ENCODE peak calls at places on chromosomes 13 and 19, in four cellular contexts. I, E, N and C are unnamed samples.

GRCh38 chr13:23347601-23348000 is 85.9 kb downstream of the SACS start:
- DNase-seq in I (no peak), E (no peak), N (no peak), C (no peak)

GRCh38 chr19:38304866-38305429 is 897 bp downstream of the C19orf33 start:
- DNase-seq in I (no peak), E (no peak), N (peak; percentile 73), C (no peak)

GRCh38 chr19:29845576-29846176 is 33.9 kb downstream of the CCNE1 start:
- DNase-seq in I (peak; percentile 45), E (no peak), N (no peak), C (peak; percentile 58)

GRCh38 chr13:51231456-51231855 is 9.3 kb downstream of the FAM124A start:
- DNase-seq in I (no peak), E (no peak), N (no peak), C (no peak)

GRCh38 chr19:43152217-43152616 is 34.1 kb downstream of the PSG5 start:
- DNase-seq in I (no peak), E (no peak), N (no peak), C (no peak)

GRCh38 chr13:112709825-112710783 is 20.3 kb downstream of the ATP11A start:
- DNase-seq in I (peak; percentile 38), E (peak; percentile 55), N (no peak), C (no peak)

GRCh38 chr19:12788025-12788681 is 3.1 kb upstream of the JUNB start:
- DNase-seq in I (no peak), E (no peak), N (no peak), C (no peak)

GRCh38 chr13:33767140-33767539 is 50.8 kb upstream of the RFC3 start:
- DNase-seq in I (no peak), E (no peak), N (no peak), C (no peak)

GRCh38 chr13:43472344-43472743 is 314.4 kb downstream of the ENOX1 start:
- DNase-seq in I (no peak), E (no peak), N (no peak), C (no peak)

DNA sequence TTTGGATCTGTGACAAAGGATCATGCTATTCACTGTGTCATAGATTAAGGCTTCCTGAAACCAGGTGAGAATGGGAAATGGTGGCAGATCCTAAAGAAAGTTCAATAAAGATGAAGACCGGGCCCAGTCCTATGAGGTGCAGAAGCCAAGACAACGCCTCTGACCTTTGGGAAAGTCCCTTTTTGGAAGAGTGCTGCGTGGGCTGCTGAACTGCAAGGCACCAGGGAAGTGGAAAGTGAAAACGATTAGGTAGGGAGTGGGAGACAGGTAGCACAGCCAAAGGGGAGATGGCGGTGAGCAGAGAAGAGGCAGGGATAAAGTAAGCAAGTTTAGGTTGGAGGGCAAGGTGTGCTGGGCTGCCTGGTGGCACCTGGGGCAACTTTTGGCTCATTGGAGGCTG is 16.3 kb downstream of the MBNL2 start:
- DNase-seq in I (no peak), E (no peak), N (no peak), C (no peak)
- H3K4me1 ChIP-seq in I (peaks cover 89% of the 10 kb centered on the region), E (peaks cover 99% of the 10 kb centered on the region), N (peaks cover 58% of the 10 kb centered on the region), C (no peaks in the 10 kb centered on the region)

GRCh38 chr19:5618591-5618990 is 4.0 kb downstream of the SAFB2 start:
- DNase-seq in I (no peak), E (peak; percentile 33), N (no peak), C (no peak)
- H3K27ac ChIP-seq in I (peak overlapping the region; percentile 11), E (no peak overlapping the region), N (no peak overlapping the region), C (no peak overlapping the region)

GRCh38 chr19:17309962-17310461 is 649 bp downstream of the DDA1 start:
- DNase-seq in I (no peak), E (no peak), N (no peak), C (no peak)

GRCh38 chr19:17309198-17309961 is at the start of gene DDA1:
- DNase-seq in I (peak; percentile 99), E (peak; percentile 100), N (peak; percentile 98), C (peak; percentile 100)

GRCh38 chr19:17312481-17313113 is 3.2 kb downstream of the DDA1 start:
- DNase-seq in I (no peak), E (no peak), N (no peak), C (no peak)

GRCh38 chr19:17314007-17314589 is 4.7 kb downstream of the DDA1 start:
- DNase-seq in I (no peak), E (peak; percentile 56), N (no peak), C (no peak)

GRCh38 chr19:17311455-17312248 is 2.3 kb downstream of the DDA1 start:
- DNase-seq in I (no peak), E (no peak), N (no peak), C (no peak)
- H3K4me3 ChIP-seq in I (no peak overlapping the region), E (no peak overlapping the region), N (no peak overlapping the region), C (no peak overlapping the region)

GRCh38 chr19:40756502-40757110 is 5.6 kb downstream of the SNRPA start:
- DNase-seq in I (no peak), E (no peak), N (no peak), C (no peak)

GRCh38 chr19:40751065-40751923 is at the start of gene SNRPA:
- DNase-seq in I (peak; percentile 98), E (peak; percentile 99), N (peak; percentile 97), C (peak; percentile 100)

GRCh38 chr19:40758491-40758890 is 7.5 kb downstream of the SNRPA start:
- DNase-seq in I (no peak), E (no peak), N (no peak), C (no peak)

GRCh38 chr19:40755248-40755624 is 4.2 kb downstream of the SNRPA start:
- DNase-seq in I (no peak), E (no peak), N (no peak), C (no peak)

DNA sequence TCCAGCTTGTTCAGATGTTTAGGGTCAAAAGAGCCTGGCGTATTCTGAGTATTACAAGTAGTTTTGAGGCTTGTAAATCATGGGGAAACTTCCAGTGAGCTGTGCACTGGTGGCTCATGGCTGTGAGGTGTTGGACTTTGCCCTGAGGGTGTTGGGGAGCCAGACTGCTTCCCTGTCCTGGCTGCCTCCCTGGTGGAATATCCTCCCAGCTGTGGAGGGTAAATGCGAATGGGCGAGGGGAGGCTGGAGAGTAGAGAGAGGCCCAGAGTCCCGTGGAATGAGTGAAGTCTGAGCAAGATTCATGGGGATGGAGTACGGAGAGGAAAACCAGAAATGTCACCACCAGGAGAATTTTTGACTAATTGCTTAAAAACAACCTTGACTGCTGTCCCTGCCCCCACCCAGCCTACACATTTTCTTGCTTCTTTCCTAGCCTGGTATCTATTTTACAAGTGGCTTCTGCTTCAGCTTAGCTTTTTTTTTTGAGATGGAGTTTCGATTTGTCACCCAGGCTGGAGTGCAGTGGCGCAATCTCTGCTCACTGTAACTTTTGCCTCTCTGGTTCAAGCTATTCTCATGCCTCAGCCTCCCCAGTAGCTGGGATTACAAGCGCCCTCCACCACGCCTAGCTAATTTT is 3.7 kb downstream of the SNRPA start:
- DNase-seq in I (no peak), E (no peak), N (no peak), C (no peak)
- H3K4me1 ChIP-seq in I (peaks cover 15% of the 10 kb centered on the region), E (peaks cover 42% of the 10 kb centered on the region), N (no peaks in the 10 kb centered on the region), C (peaks cover 4% of the 10 kb centered on the region)

GRCh38 chr19:11194657-11195056 is 2.7 kb downstream of the KANK2 start:
- DNase-seq in I (no peak), E (peak; percentile 82), N (no peak), C (peak; percentile 44)
- H3K27ac ChIP-seq in I (peak overlapping the region; percentile 58), E (peak overlapping the region; percentile 98), N (peak overlapping the region; percentile 61), C (peak overlapping the region; percentile 46)

DNA sequence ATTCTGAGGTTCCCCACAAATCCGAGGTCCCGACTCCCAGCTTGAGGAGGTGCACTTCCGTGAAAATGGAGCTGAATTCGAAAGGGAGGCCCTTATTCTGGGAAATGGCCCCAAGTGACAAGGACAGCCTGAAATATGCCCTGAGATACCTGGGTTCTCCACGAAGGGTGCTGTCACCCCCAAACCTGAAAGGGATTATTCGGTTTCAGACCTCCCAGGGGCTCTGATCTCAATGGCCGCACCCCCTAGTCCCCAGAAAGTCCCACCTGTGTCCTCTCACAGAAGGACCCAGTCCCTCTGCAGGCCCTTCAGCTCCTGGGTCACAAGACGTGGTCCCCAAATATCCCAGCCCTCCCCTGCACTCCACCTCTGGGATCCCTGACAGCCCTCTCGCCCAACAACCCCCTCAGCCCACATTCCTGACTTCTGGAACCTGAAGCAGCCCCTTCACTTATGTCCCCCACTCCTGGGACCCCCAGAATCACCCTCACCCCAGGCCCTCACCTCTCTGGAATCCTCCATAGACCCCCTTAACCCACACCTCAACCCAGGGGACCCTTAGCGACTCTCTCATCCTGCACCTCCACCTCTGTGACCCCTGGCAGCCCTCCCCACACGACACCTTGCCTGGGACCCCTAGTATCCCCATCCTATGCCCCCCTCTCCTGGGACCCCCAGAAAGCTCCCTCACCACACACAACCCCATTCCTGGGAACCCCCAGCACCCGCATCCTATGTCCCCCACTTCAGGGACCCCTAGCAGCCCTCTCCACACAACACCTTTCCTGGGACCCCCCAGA is 597 bp downstream of the SYNGR4 start:
- DNase-seq in I (no peak), E (no peak), N (no peak), C (no peak)
- H3K4me3 ChIP-seq in I (peak overlapping the region; percentile 80), E (peak overlapping the region; percentile 70), N (peak overlapping the region; percentile 60), C (no peak overlapping the region)

GRCh38 chr19:1355974-1356865 is 27.5 kb upstream of the NDUFS7 start:
- DNase-seq in I (no peak), E (no peak), N (no peak), C (no peak)
- H3K4me1 ChIP-seq in I (peaks cover 19% of the 10 kb centered on the region), E (peaks cover 39% of the 10 kb centered on the region), N (peaks cover 14% of the 10 kb centered on the region), C (peaks cover 21% of the 10 kb centered on the region)

DNA sequence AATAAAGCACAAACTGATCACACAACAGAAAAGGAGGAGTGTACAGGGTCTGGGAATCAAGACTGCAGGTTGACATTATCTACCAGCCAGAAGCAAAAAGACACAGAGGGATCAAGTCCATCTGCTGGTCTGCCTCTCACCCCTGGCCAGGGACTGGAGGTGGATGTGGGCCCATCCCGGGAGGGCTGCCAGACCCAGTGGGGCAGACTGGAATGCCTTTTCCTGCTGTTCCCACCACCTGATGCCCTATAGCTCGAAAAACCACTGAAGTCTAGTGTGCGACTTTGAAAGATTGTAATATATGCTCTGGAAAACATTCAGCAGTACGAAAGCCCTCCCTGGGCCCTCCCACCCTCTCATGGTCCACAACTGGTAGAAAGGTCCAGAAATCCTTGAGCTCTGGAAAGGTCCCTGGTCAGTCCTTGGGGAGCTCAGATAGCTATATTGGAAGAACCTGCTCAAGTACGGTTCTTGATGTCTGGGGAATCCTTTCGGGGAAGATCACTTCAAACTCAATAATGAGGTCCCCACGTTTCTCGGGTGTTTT is 2.6 kb downstream of the DNAJB1 start:
- DNase-seq in I (no peak), E (no peak), N (no peak), C (no peak)
- H3K27ac ChIP-seq in I (peak overlapping the region; percentile 41), E (peak overlapping the region; percentile 100), N (no peak overlapping the region), C (no peak overlapping the region)

GRCh38 chr19:55300821-55301458 is 17.1 kb downstream of the BRSK1 start:
- DNase-seq in I (no peak), E (no peak), N (no peak), C (no peak)

GRCh38 chr19:55304279-55304978 is 20.6 kb downstream of the BRSK1 start:
- DNase-seq in I (peak; percentile 76), E (no peak), N (no peak), C (peak; percentile 61)

GRCh38 chr19:55299991-55300390 is 16.2 kb downstream of the BRSK1 start:
- DNase-seq in I (no peak), E (no peak), N (no peak), C (no peak)

GRCh38 chr19:55303477-55303876 is 19.7 kb downstream of the BRSK1 start:
- DNase-seq in I (no peak), E (no peak), N (no peak), C (no peak)

GRCh38 chr19:55301459-55302331 is 17.9 kb downstream of the BRSK1 start:
- DNase-seq in I (peak; percentile 93), E (peak; percentile 93), N (peak; percentile 96), C (peak; percentile 66)
- H3K4me3 ChIP-seq in I (peak overlapping the region; percentile 65), E (peak overlapping the region; percentile 38), N (peak overlapping the region; percentile 39), C (no peak overlapping the region)

GRCh38 chr13:110337287-110337686 is 30.2 kb downstream of the COL4A2 start:
- DNase-seq in I (peak; percentile 54), E (peak; percentile 87), N (no peak), C (no peak)
- H3K4me1 ChIP-seq in I (peaks cover 23% of the 10 kb centered on the region), E (peaks cover 92% of the 10 kb centered on the region), N (peaks cover 59% of the 10 kb centered on the region), C (no peaks in the 10 kb centered on the region)